ENCODE peak calls at places on chromosomes 16 and 17, in five cellular contexts. G is fibroblast of lung, P is PC-9, S is MM.1S, U is H1. B is an unnamed sample. For H4K20me1, the result is how much of the 10 kb centered on the place peaks cover.

GRCh38 chr17:14303343-14304221 is 2.7 kb downstream of the HS3ST3B1 start:
- DNase-seq in G (no peak), P (no peak), S (no peak), U (no peak), B (no peak)

GRCh38 chr16:3716831-3717234 is 491 bp downstream of the TRAP1 start:
- DNase-seq in G (peak), P (no peak), S (peak), U (no peak), B (peak)

GRCh38 chr16:27983244-27983643 is 80.3 kb downstream of the GSG1L start:
- DNase-seq in G (no peak), P (no peak), S (no peak), U (no peak), B (no peak)

GRCh38 chr17:32976605-32977004 is 15.0 kb upstream of the SPACA3 start:
- DNase-seq in G (no peak), P (no peak), S (peak), U (no peak), B (no peak)

GRCh38 chr16:27721548-27722265 is 171.8 kb downstream of the KATNIP start:
- DNase-seq in G (peak), P (no peak), S (no peak), U (no peak), B (peak)

GRCh38 chr16:54177052-54177856 is 109.3 kb downstream of the IRX3 start:
- DNase-seq in G (no peak), P (no peak), S (no peak), U (no peak), B (no peak)

GRCh38 chr16:67652578-67653130 is 7.4 kb downstream of the ACD start:
- DNase-seq in G (no peak), P (no peak), S (no peak), U (no peak), B (peak)

GRCh38 chr16:55907661-55908060 is 32.5 kb upstream of the CES5A start:
- DNase-seq in G (no peak), P (no peak), S (no peak), U (no peak), B (no peak)

GRCh38 chr17:4249452-4250029 is 14.2 kb downstream of the ANKFY1 start:
- DNase-seq in G (peak), P (no peak), S (peak), U (no peak), B (peak)

GRCh38 chr16:31476305-31477219 is 4.6 kb downstream of the TGFB1I1 start:
- DNase-seq in G (no peak), P (peak), S (peak), U (no peak), B (peak)

GRCh38 chr17:9032583-9032982 is 11.3 kb downstream of the NTN1 start:
- DNase-seq in G (no peak), P (no peak), S (no peak), U (no peak), B (no peak)

GRCh38 chr16:16861546-16861945 is 482.6 kb downstream of the NPIPA7 start:
- DNase-seq in G (peak), P (peak), S (peak), U (no peak), B (peak)
- TF ChIP-seq CTCF in G (peak), P (peak), S (peak), U (peak), B (peak)

GRCh38 chr16:471353-472198 is 46.1 kb downstream of the RAB11FIP3 start:
- DNase-seq in G (peak), P (no peak), S (no peak), U (peak), B (no peak)

GRCh38 chr16:472199-472504 is 46.7 kb downstream of the RAB11FIP3 start:
- DNase-seq in G (no peak), P (no peak), S (no peak), U (no peak), B (no peak)

GRCh38 chr16:468072-468821 is 42.8 kb downstream of the RAB11FIP3 start:
- DNase-seq in G (no peak), P (no peak), S (no peak), U (no peak), B (no peak)

GRCh38 chr16:473046-474043 is 47.9 kb downstream of the RAB11FIP3 start:
- DNase-seq in G (no peak), P (no peak), S (no peak), U (no peak), B (no peak)

DNA sequence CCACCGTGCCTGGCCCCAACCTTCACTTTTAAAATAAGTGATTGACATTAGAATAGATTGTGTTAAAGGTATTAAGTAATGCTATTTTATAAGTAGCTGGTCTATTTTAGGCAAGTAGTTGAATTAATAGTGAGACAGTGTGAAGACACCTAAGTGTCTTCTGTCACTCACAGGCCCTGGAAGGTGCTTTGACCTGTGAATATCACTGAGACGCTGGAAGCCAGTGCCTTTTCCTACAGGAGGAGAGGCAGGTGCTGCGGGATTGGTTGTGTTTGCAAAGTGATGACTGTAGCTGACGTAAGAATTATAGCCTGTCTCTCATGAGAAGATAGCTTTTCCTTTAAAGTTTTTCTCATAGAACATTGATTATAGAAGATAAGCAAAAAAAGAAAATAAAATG is 45.0 kb downstream of the RAB11FIP3 start:
- DNase-seq in G (no peak), P (no peak), S (no peak), U (no peak), B (no peak)
- H4K20me1 ChIP-seq in G (under half), P (under half), S (under half), U (under half), B (under half)

DNA sequence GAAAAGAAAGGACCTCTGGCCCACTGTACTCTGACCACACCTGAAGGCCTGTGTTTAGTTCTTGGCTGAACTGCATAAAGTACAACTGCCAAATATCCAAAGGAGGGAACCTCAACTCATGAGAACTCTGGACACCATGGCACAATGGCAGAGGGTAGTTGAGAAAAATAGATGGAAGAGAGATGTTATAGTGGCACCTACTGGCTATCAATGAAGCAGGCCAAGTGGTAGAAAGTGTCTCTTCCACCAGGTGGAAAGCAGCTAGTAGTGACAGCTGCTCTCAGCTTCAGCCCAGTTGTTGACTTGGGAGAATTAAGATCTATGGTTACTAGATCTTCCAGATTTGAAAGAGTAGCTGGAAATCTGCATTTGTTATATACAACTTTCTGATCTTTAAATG is 3.2 kb downstream of the MED31 start:
- DNase-seq in G (no peak), P (no peak), S (peak), U (no peak), B (no peak)
- TF ChIP-seq CTCF in G (peak), P (peak), S (peak), U (peak), B (no peak)

GRCh38 chr17:44899074-44899782 is at the start of gene EFTUD2:
- DNase-seq in G (peak), P (peak), S (peak), U (peak), B (peak)
- H4K20me1 ChIP-seq in G (under half), P (under half), S (under half), U (under half), B (under half)

GRCh38 chr17:2412561-2413021 is 11.7 kb upstream of the MNT start:
- DNase-seq in G (no peak), P (no peak), S (no peak), U (no peak), B (no peak)
- TF ChIP-seq CTCF in G (no peak), P (no peak), S (no peak), U (peak), B (no peak)

DNA sequence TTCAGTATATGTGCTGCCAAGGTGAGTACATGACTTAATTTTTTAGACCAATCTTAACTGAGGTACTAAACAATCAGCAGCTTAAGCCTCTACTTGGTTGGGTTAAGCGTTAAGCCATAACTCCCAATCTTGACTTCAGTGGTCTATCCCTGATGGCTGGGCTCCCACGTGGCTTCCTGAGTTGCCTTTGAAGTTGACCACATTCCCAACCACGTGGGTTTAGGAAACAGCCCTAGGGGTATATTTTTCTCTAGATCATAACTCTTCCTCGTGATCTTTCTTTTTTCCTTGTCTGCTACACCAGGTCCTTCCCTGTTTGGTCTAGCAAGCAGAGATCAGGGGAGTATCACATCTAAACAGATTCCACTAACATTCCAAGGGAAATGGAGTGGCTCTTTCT is 20.1 kb upstream of the PIRT start:
- DNase-seq in G (no peak), P (no peak), S (no peak), U (no peak), B (no peak)
- H4K20me1 ChIP-seq in G (under half), P (under half), S (under half), U (under half), B (under half)

GRCh38 chr16:69123894-69124293 is 8.5 kb downstream of the CHTF8 start:
- DNase-seq in G (peak), P (peak), S (peak), U (no peak), B (peak)
- TF ChIP-seq CTCF in G (peak), P (peak), S (peak), U (peak), B (peak)

DNA sequence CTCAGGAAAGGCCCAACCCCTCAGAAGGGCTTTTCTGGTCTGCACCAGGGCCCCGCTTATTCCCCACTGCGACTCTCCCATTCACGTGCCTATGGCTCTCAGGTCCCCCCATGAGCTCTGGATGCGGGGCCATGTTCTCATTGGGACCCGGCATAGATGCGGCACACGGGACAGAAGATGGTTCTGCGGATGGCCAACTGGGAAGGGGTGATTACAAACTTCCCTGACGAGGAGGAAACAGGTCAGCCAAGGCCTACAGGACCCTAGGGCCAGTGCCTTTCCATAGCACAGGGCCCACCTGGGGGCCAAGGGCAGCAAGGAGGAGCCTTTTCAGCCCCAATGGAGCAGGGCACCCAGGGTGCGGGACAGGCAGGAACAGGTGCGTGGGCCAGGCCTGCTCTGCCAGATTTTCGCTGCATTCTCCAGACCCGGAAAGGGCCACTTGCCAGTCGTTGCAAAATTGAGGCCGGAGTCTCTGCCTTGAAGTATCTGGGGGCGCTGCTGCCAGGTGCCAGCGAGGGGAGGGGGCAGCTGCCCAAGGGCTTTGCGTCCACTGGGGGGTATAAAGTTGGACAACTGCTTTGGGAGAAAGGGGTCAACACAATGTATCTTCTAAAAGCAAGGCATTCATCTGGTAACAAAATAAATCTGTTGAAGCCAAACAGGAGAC is 20.5 kb downstream of the SLC7A5 start:
- DNase-seq in G (no peak), P (no peak), S (no peak), U (no peak), B (no peak)
- H4K20me1 ChIP-seq in G (under half), P (half or more), S (under half), U (under half), B (under half)

GRCh38 chr17:47975189-47975814 is 4.4 kb downstream of the CDK5RAP3 start:
- DNase-seq in G (no peak), P (no peak), S (no peak), U (no peak), B (no peak)
- TF ChIP-seq CTCF in G (no peak), P (no peak), S (no peak), U (no peak), B (no peak)

GRCh38 chr17:29163563-29163962 is 16.6 kb downstream of the MYO18A start:
- DNase-seq in G (no peak), P (no peak), S (no peak), U (no peak), B (peak)
- H4K20me1 ChIP-seq in G (under half), P (under half), S (under half), U (under half), B (under half)